ENCODE peak calls at places on chromosomes 4 and X, in nine cellular contexts. C is activated gamma-delta T cell treated with Interleukin-2 at 50 U/mL for 16 hours, E is AG09309, O is ascending aorta, B is fibroblast of mammary gland, D is neural crest cell, V is AG04450, F is NCI-H1694 treated with DMSO at 0.1 percent for 48 hours, I is GM12864. Z is an unnamed sample.

GRCh38 chr4:165563851-165564250 is 185.0 kb downstream of the CPE start:
- DNase-seq in F (no peak), E (no peak), O (no peak), V (no peak), I (no peak), C (no peak), D (no peak), B (peak), Z (no peak)

GRCh38 chr4:25842229-25842840 is 20.5 kb downstream of the SEL1L3 start:
- DNase-seq in O (no peak), B (no peak), V (no peak), E (no peak), D (no peak), C (peak), F (no peak), I (no peak), Z (no peak)

GRCh38 chrX:101385795-101386541 is at the start of gene BTK:
- DNase-seq in I (peak), B (no peak), O (no peak), E (no peak), C (no peak), D (no peak), F (no peak), V (no peak), Z (no peak)

GRCh38 chr4:16642897-16643296 is 255.5 kb downstream of the LDB2 start:
- DNase-seq in F (no peak), D (no peak), O (no peak), B (peak), C (no peak), I (no peak), E (no peak), V (no peak), Z (no peak)

GRCh38 chrX:110448459-110448858 is 89.8 kb downstream of the RTL9 start:
- DNase-seq in B (no peak), F (no peak), I (no peak), V (no peak), O (no peak), D (no peak), E (no peak), C (no peak), Z (no peak)

GRCh38 chrX:153409414-153410101 is 1.7 kb upstream of the ZFP92 start:
- DNase-seq in I (no peak), O (no peak), F (no peak), D (no peak), B (no peak), C (no peak), E (no peak), V (no peak), Z (no peak)

GRCh38 chr4:151799417-151800030 is 38.7 kb upstream of the GATB start:
- DNase-seq in I (no peak), V (no peak), D (no peak), O (no peak), F (no peak), B (no peak), E (no peak), C (no peak), Z (no peak)

GRCh38 chrX:123464709-123465108 is 268.1 kb downstream of the THOC2 start:
- DNase-seq in F (peak), E (no peak), B (no peak), O (no peak), V (no peak), I (no peak), C (no peak), D (no peak), Z (no peak)

GRCh38 chr4:10098770-10099139 is 17.8 kb downstream of the WDR1 start:
- DNase-seq in D (no peak), F (no peak), E (no peak), V (no peak), I (no peak), O (no peak), C (peak), B (peak), Z (peak)

GRCh38 chr4:121011138-121011537 is 61.2 kb downstream of the NDNF start:
- DNase-seq in B (no peak), I (no peak), E (no peak), F (no peak), V (no peak), O (no peak), D (no peak), C (no peak), Z (no peak)

GRCh38 chr4:53653484-53654053 is 62.3 kb upstream of the LNX1 start:
- DNase-seq in C (no peak), O (no peak), D (no peak), F (no peak), V (no peak), I (no peak), B (peak), E (no peak), Z (no peak)

GRCh38 chr4:91488946-91489345 is 814.8 kb upstream of the GRID2 start:
- DNase-seq in F (no peak), C (no peak), B (no peak), I (no peak), D (no peak), V (no peak), E (no peak), O (no peak), Z (no peak)

Z was measured in Right ventricle myocardium inferior.